ENCODE peak calls at places on chromosomes 13 and 19, in eight cellular contexts. One of them, this sample, is unnamed.

GRCh38 chr19:27824108-27824507 is 1388.8 kb downstream of the UQCRFS1 start:
- DNase-seq in activated CD4-positive, alpha-beta T cell treated with anti-CD3 and anti-CD28 coated beads for 24 hours: no peak
- DNase-seq in dorsolateral prefrontal cortex: no peak
- DNase-seq in LoVo: no peak
- DNase-seq in NCI-H1092: no peak
- DNase-seq in T-helper 2 cell: no peak
- DNase-seq in stimulated activated CD8-positive, alpha-beta memory T cell treated with anti-CD3 and anti-CD28 coated beads, Interleukin-7, amount 100 ng/mL, for 4 hours: no peak
- DNase-seq in RPMI8226: no peak
- DNase-seq in this sample: no peak

GRCh38 chr13:23506821-23507210 is 63.4 kb upstream of the TNFRSF19 start:
- DNase-seq in activated CD4-positive, alpha-beta T cell treated with anti-CD3 and anti-CD28 coated beads for 24 hours: no peak
- DNase-seq in dorsolateral prefrontal cortex: no peak
- DNase-seq in LoVo: no peak
- DNase-seq in NCI-H1092: no peak
- DNase-seq in T-helper 2 cell: no peak
- DNase-seq in stimulated activated CD8-positive, alpha-beta memory T cell treated with anti-CD3 and anti-CD28 coated beads, Interleukin-7, amount 100 ng/mL, for 4 hours: no peak
- DNase-seq in RPMI8226: no peak
- DNase-seq in this sample: no peak

GRCh38 chr19:5892772-5893275 is 10.8 kb downstream of the NDUFA11 start:
- DNase-seq in activated CD4-positive, alpha-beta T cell treated with anti-CD3 and anti-CD28 coated beads for 24 hours: no peak
- DNase-seq in dorsolateral prefrontal cortex: no peak
- DNase-seq in LoVo: no peak
- DNase-seq in NCI-H1092: no peak
- DNase-seq in T-helper 2 cell: no peak
- DNase-seq in stimulated activated CD8-positive, alpha-beta memory T cell treated with anti-CD3 and anti-CD28 coated beads, Interleukin-7, amount 100 ng/mL, for 4 hours: no peak
- DNase-seq in RPMI8226: no peak
- DNase-seq in this sample: no peak

GRCh38 chr13:73602295-73602694 is 531.9 kb downstream of the KLF12 start:
- DNase-seq in activated CD4-positive, alpha-beta T cell treated with anti-CD3 and anti-CD28 coated beads for 24 hours: no peak
- DNase-seq in dorsolateral prefrontal cortex: no peak
- DNase-seq in LoVo: peak
- DNase-seq in NCI-H1092: no peak
- DNase-seq in T-helper 2 cell: peak
- DNase-seq in stimulated activated CD8-positive, alpha-beta memory T cell treated with anti-CD3 and anti-CD28 coated beads, Interleukin-7, amount 100 ng/mL, for 4 hours: no peak
- DNase-seq in RPMI8226: no peak
- DNase-seq in this sample: no peak

GRCh38 chr19:44278181-44278690 is 18.6 kb downstream of the ZNF233 start:
- DNase-seq in activated CD4-positive, alpha-beta T cell treated with anti-CD3 and anti-CD28 coated beads for 24 hours: no peak
- DNase-seq in dorsolateral prefrontal cortex: no peak
- DNase-seq in LoVo: no peak
- DNase-seq in NCI-H1092: no peak
- DNase-seq in T-helper 2 cell: no peak
- DNase-seq in stimulated activated CD8-positive, alpha-beta memory T cell treated with anti-CD3 and anti-CD28 coated beads, Interleukin-7, amount 100 ng/mL, for 4 hours: no peak
- DNase-seq in RPMI8226: no peak
- DNase-seq in this sample: no peak

GRCh38 chr13:48653074-48654054 is at the start of gene CYSLTR2:
- DNase-seq in activated CD4-positive, alpha-beta T cell treated with anti-CD3 and anti-CD28 coated beads for 24 hours: no peak
- DNase-seq in dorsolateral prefrontal cortex: no peak
- DNase-seq in LoVo: no peak
- DNase-seq in NCI-H1092: no peak
- DNase-seq in T-helper 2 cell: peak
- DNase-seq in stimulated activated CD8-positive, alpha-beta memory T cell treated with anti-CD3 and anti-CD28 coated beads, Interleukin-7, amount 100 ng/mL, for 4 hours: no peak
- DNase-seq in RPMI8226: peak
- DNase-seq in this sample: no peak

GRCh38 chr13:102400619-102401125 is 1.2 kb downstream of the FGF14 start:
- DNase-seq in activated CD4-positive, alpha-beta T cell treated with anti-CD3 and anti-CD28 coated beads for 24 hours: no peak
- DNase-seq in dorsolateral prefrontal cortex: peak
- DNase-seq in LoVo: no peak
- DNase-seq in NCI-H1092: no peak
- DNase-seq in T-helper 2 cell: no peak
- DNase-seq in stimulated activated CD8-positive, alpha-beta memory T cell treated with anti-CD3 and anti-CD28 coated beads, Interleukin-7, amount 100 ng/mL, for 4 hours: no peak
- DNase-seq in RPMI8226: no peak
- DNase-seq in this sample: no peak

GRCh38 chr13:112831801-112832200 is 137.2 kb upstream of the MCF2L start:
- DNase-seq in activated CD4-positive, alpha-beta T cell treated with anti-CD3 and anti-CD28 coated beads for 24 hours: no peak
- DNase-seq in dorsolateral prefrontal cortex: no peak
- DNase-seq in LoVo: no peak
- DNase-seq in NCI-H1092: no peak
- DNase-seq in T-helper 2 cell: no peak
- DNase-seq in stimulated activated CD8-positive, alpha-beta memory T cell treated with anti-CD3 and anti-CD28 coated beads, Interleukin-7, amount 100 ng/mL, for 4 hours: no peak
- DNase-seq in RPMI8226: no peak
- DNase-seq in this sample: no peak

GRCh38 chr13:81116461-81117282 is 775.7 kb upstream of the SPRY2 start:
- DNase-seq in activated CD4-positive, alpha-beta T cell treated with anti-CD3 and anti-CD28 coated beads for 24 hours: no peak
- DNase-seq in dorsolateral prefrontal cortex: no peak
- DNase-seq in LoVo: no peak
- DNase-seq in NCI-H1092: no peak
- DNase-seq in T-helper 2 cell: peak
- DNase-seq in stimulated activated CD8-positive, alpha-beta memory T cell treated with anti-CD3 and anti-CD28 coated beads, Interleukin-7, amount 100 ng/mL, for 4 hours: no peak
- DNase-seq in RPMI8226: no peak
- DNase-seq in this sample: no peak

GRCh38 chr13:51955841-51956603 is 55.2 kb downstream of the ATP7B start:
- DNase-seq in activated CD4-positive, alpha-beta T cell treated with anti-CD3 and anti-CD28 coated beads for 24 hours: no peak
- DNase-seq in dorsolateral prefrontal cortex: peak
- DNase-seq in LoVo: no peak
- DNase-seq in NCI-H1092: no peak
- DNase-seq in T-helper 2 cell: peak
- DNase-seq in stimulated activated CD8-positive, alpha-beta memory T cell treated with anti-CD3 and anti-CD28 coated beads, Interleukin-7, amount 100 ng/mL, for 4 hours: no peak
- DNase-seq in RPMI8226: no peak
- DNase-seq in this sample: no peak

GRCh38 chr13:98856983-98857382 is 104.5 kb upstream of the SLC15A1 start:
- DNase-seq in activated CD4-positive, alpha-beta T cell treated with anti-CD3 and anti-CD28 coated beads for 24 hours: no peak
- DNase-seq in dorsolateral prefrontal cortex: peak
- DNase-seq in LoVo: no peak
- DNase-seq in NCI-H1092: no peak
- DNase-seq in T-helper 2 cell: no peak
- DNase-seq in stimulated activated CD8-positive, alpha-beta memory T cell treated with anti-CD3 and anti-CD28 coated beads, Interleukin-7, amount 100 ng/mL, for 4 hours: no peak
- DNase-seq in RPMI8226: no peak
- DNase-seq in this sample: no peak

GRCh38 chr19:39160889-39161672 is 35.5 kb downstream of the PAK4 start:
- DNase-seq in activated CD4-positive, alpha-beta T cell treated with anti-CD3 and anti-CD28 coated beads for 24 hours: no peak
- DNase-seq in dorsolateral prefrontal cortex: no peak
- DNase-seq in LoVo: no peak
- DNase-seq in NCI-H1092: no peak
- DNase-seq in T-helper 2 cell: no peak
- DNase-seq in stimulated activated CD8-positive, alpha-beta memory T cell treated with anti-CD3 and anti-CD28 coated beads, Interleukin-7, amount 100 ng/mL, for 4 hours: no peak
- DNase-seq in RPMI8226: no peak
- DNase-seq in this sample: no peak

GRCh38 chr13:61030445-61030844 is 385.2 kb downstream of the PCDH20 start:
- DNase-seq in activated CD4-positive, alpha-beta T cell treated with anti-CD3 and anti-CD28 coated beads for 24 hours: no peak
- DNase-seq in dorsolateral prefrontal cortex: no peak
- DNase-seq in LoVo: no peak
- DNase-seq in NCI-H1092: no peak
- DNase-seq in T-helper 2 cell: no peak
- DNase-seq in stimulated activated CD8-positive, alpha-beta memory T cell treated with anti-CD3 and anti-CD28 coated beads, Interleukin-7, amount 100 ng/mL, for 4 hours: no peak
- DNase-seq in RPMI8226: no peak
- DNase-seq in this sample: no peak

GRCh38 chr19:45800009-45800553 is 7.4 kb upstream of the DMWD start:
- DNase-seq in activated CD4-positive, alpha-beta T cell treated with anti-CD3 and anti-CD28 coated beads for 24 hours: no peak
- DNase-seq in dorsolateral prefrontal cortex: no peak
- DNase-seq in LoVo: no peak
- DNase-seq in NCI-H1092: no peak
- DNase-seq in T-helper 2 cell: no peak
- DNase-seq in stimulated activated CD8-positive, alpha-beta memory T cell treated with anti-CD3 and anti-CD28 coated beads, Interleukin-7, amount 100 ng/mL, for 4 hours: no peak
- DNase-seq in RPMI8226: no peak
- DNase-seq in this sample: no peak

GRCh38 chr13:24348797-24349515 is 39.6 kb downstream of the C1QTNF9 start:
- DNase-seq in activated CD4-positive, alpha-beta T cell treated with anti-CD3 and anti-CD28 coated beads for 24 hours: no peak
- DNase-seq in dorsolateral prefrontal cortex: no peak
- DNase-seq in LoVo: peak
- DNase-seq in NCI-H1092: peak
- DNase-seq in T-helper 2 cell: no peak
- DNase-seq in stimulated activated CD8-positive, alpha-beta memory T cell treated with anti-CD3 and anti-CD28 coated beads, Interleukin-7, amount 100 ng/mL, for 4 hours: no peak
- DNase-seq in RPMI8226: no peak
- DNase-seq in this sample: no peak

GRCh38 chr19:40467007-40467565 is 285 bp downstream of the SPTBN4 start:
- DNase-seq in activated CD4-positive, alpha-beta T cell treated with anti-CD3 and anti-CD28 coated beads for 24 hours: no peak
- DNase-seq in dorsolateral prefrontal cortex: no peak
- DNase-seq in LoVo: no peak
- DNase-seq in NCI-H1092: no peak
- DNase-seq in T-helper 2 cell: no peak
- DNase-seq in stimulated activated CD8-positive, alpha-beta memory T cell treated with anti-CD3 and anti-CD28 coated beads, Interleukin-7, amount 100 ng/mL, for 4 hours: no peak
- DNase-seq in RPMI8226: no peak
- DNase-seq in this sample: no peak

GRCh38 chr19:21604941-21605548 is 99.6 kb downstream of the ZNF429 start:
- DNase-seq in activated CD4-positive, alpha-beta T cell treated with anti-CD3 and anti-CD28 coated beads for 24 hours: no peak
- DNase-seq in dorsolateral prefrontal cortex: no peak
- DNase-seq in LoVo: no peak
- DNase-seq in NCI-H1092: no peak
- DNase-seq in T-helper 2 cell: no peak
- DNase-seq in stimulated activated CD8-positive, alpha-beta memory T cell treated with anti-CD3 and anti-CD28 coated beads, Interleukin-7, amount 100 ng/mL, for 4 hours: no peak
- DNase-seq in RPMI8226: no peak
- DNase-seq in this sample: no peak

GRCh38 chr13:100597253-100597652 is 8.7 kb upstream of the GGACT start:
- DNase-seq in activated CD4-positive, alpha-beta T cell treated with anti-CD3 and anti-CD28 coated beads for 24 hours: no peak
- DNase-seq in dorsolateral prefrontal cortex: no peak
- DNase-seq in LoVo: no peak
- DNase-seq in NCI-H1092: no peak
- DNase-seq in T-helper 2 cell: no peak
- DNase-seq in stimulated activated CD8-positive, alpha-beta memory T cell treated with anti-CD3 and anti-CD28 coated beads, Interleukin-7, amount 100 ng/mL, for 4 hours: no peak
- DNase-seq in RPMI8226: no peak
- DNase-seq in this sample: no peak

GRCh38 chr13:77235456-77236022 is 91.4 kb downstream of the MYCBP2 start:
- DNase-seq in activated CD4-positive, alpha-beta T cell treated with anti-CD3 and anti-CD28 coated beads for 24 hours: no peak
- DNase-seq in dorsolateral prefrontal cortex: no peak
- DNase-seq in LoVo: no peak
- DNase-seq in NCI-H1092: no peak
- DNase-seq in T-helper 2 cell: peak
- DNase-seq in stimulated activated CD8-positive, alpha-beta memory T cell treated with anti-CD3 and anti-CD28 coated beads, Interleukin-7, amount 100 ng/mL, for 4 hours: no peak
- DNase-seq in RPMI8226: no peak
- DNase-seq in this sample: no peak

GRCh38 chr13:103883698-103884097 is 817.5 kb upstream of the SLC10A2 start:
- DNase-seq in activated CD4-positive, alpha-beta T cell treated with anti-CD3 and anti-CD28 coated beads for 24 hours: no peak
- DNase-seq in dorsolateral prefrontal cortex: no peak
- DNase-seq in LoVo: no peak
- DNase-seq in NCI-H1092: no peak
- DNase-seq in T-helper 2 cell: no peak
- DNase-seq in stimulated activated CD8-positive, alpha-beta memory T cell treated with anti-CD3 and anti-CD28 coated beads, Interleukin-7, amount 100 ng/mL, for 4 hours: no peak
- DNase-seq in RPMI8226: no peak
- DNase-seq in this sample: no peak

GRCh38 chr19:23420824-23421223 is 25.6 kb upstream of the ZNF91 start:
- DNase-seq in activated CD4-positive, alpha-beta T cell treated with anti-CD3 and anti-CD28 coated beads for 24 hours: no peak
- DNase-seq in dorsolateral prefrontal cortex: no peak
- DNase-seq in LoVo: no peak
- DNase-seq in NCI-H1092: no peak
- DNase-seq in T-helper 2 cell: no peak
- DNase-seq in stimulated activated CD8-positive, alpha-beta memory T cell treated with anti-CD3 and anti-CD28 coated beads, Interleukin-7, amount 100 ng/mL, for 4 hours: no peak
- DNase-seq in RPMI8226: peak
- DNase-seq in this sample: no peak

GRCh38 chr13:63208811-63209210 is 1793.2 kb upstream of the PCDH20 start:
- DNase-seq in activated CD4-positive, alpha-beta T cell treated with anti-CD3 and anti-CD28 coated beads for 24 hours: no peak
- DNase-seq in dorsolateral prefrontal cortex: no peak
- DNase-seq in LoVo: no peak
- DNase-seq in NCI-H1092: no peak
- DNase-seq in T-helper 2 cell: no peak
- DNase-seq in stimulated activated CD8-positive, alpha-beta memory T cell treated with anti-CD3 and anti-CD28 coated beads, Interleukin-7, amount 100 ng/mL, for 4 hours: no peak
- DNase-seq in RPMI8226: no peak
- DNase-seq in this sample: no peak

GRCh38 chr13:60267498-60268202 is 103.9 kb upstream of the DIAPH3 start:
- DNase-seq in activated CD4-positive, alpha-beta T cell treated with anti-CD3 and anti-CD28 coated beads for 24 hours: no peak
- DNase-seq in dorsolateral prefrontal cortex: no peak
- DNase-seq in LoVo: no peak
- DNase-seq in NCI-H1092: peak
- DNase-seq in T-helper 2 cell: peak
- DNase-seq in stimulated activated CD8-positive, alpha-beta memory T cell treated with anti-CD3 and anti-CD28 coated beads, Interleukin-7, amount 100 ng/mL, for 4 hours: no peak
- DNase-seq in RPMI8226: peak
- DNase-seq in this sample: no peak

GRCh38 chr13:79805317-79805716 is 324.4 kb downstream of the NDFIP2 start:
- DNase-seq in activated CD4-positive, alpha-beta T cell treated with anti-CD3 and anti-CD28 coated beads for 24 hours: no peak
- DNase-seq in dorsolateral prefrontal cortex: no peak
- DNase-seq in LoVo: no peak
- DNase-seq in NCI-H1092: no peak
- DNase-seq in T-helper 2 cell: no peak
- DNase-seq in stimulated activated CD8-positive, alpha-beta memory T cell treated with anti-CD3 and anti-CD28 coated beads, Interleukin-7, amount 100 ng/mL, for 4 hours: no peak
- DNase-seq in RPMI8226: no peak
- DNase-seq in this sample: no peak

This sample was measured in substantia nigra.